ENCODE peak calls at places on chromosomes 12 and 14, in five cellular contexts. M is ovary, F is right cardiac atrium, Y is neural progenitor cell, C is Peyer's patch. N is an unnamed sample.
A peak's percentile ranks its signal among the peaks of the same experiment; 100 is the strongest.

GRCh38 chr12:46524778-46525177 is 152.2 kb upstream of the SLC38A2 start:
- DNase-seq in M (peak; percentile 93), F (peak; percentile 95), Y (no peak), C (peak; percentile 77), N (peak; percentile 3)

GRCh38 chr12:56236985-56237384 is 7.1 kb downstream of the SLC39A5 start:
- DNase-seq in M (no peak), F (no peak), Y (no peak), C (no peak), N (no peak)

GRCh38 chr14:100146548-100147091 is 12.8 kb downstream of the DEGS2 start:
- DNase-seq in M (no peak), F (no peak), Y (no peak), C (peak; percentile 79), N (peak; percentile 88)

GRCh38 chr14:77409131-77409533 is 14.2 kb downstream of the NOXRED1 start:
- DNase-seq in M (no peak), F (no peak), Y (peak; percentile 17), C (peak; percentile 56), N (peak; percentile 28)

GRCh38 chr14:70281938-70282337 is 77.5 kb downstream of the COX16 start:
- DNase-seq in M (no peak), F (no peak), Y (peak; percentile 30), C (no peak), N (no peak)

GRCh38 chr14:75566321-75566720 is 12.1 kb upstream of the FLVCR2 start:
- DNase-seq in M (no peak), F (no peak), Y (no peak), C (no peak), N (no peak)

GRCh38 chr12:7090222-7090998 is 1.8 kb downstream of the C1R start:
- DNase-seq in M (no peak), F (no peak), Y (peak; percentile 33), C (no peak), N (no peak)

GRCh38 chr12:101663298-101663697 is 34.1 kb upstream of the CHPT1 start:
- DNase-seq in M (no peak), F (no peak), Y (no peak), C (no peak), N (no peak)

GRCh38 chr12:19239616-19240234 is 110.2 kb downstream of the PLEKHA5 start:
- DNase-seq in M (no peak), F (no peak), Y (peak; percentile 29), C (no peak), N (no peak)

GRCh38 chr14:94342334-94342934 is 19.3 kb upstream of the SERPINA6 start:
- DNase-seq in M (no peak), F (peak; percentile 92), Y (no peak), C (peak; percentile 93), N (peak; percentile 98)

GRCh38 chr12:25248732-25249131 is 2.0 kb downstream of the KRAS start:
- DNase-seq in M (no peak), F (no peak), Y (no peak), C (no peak), N (no peak)

GRCh38 chr12:25245491-25245890 is 5.2 kb downstream of the KRAS start:
- DNase-seq in M (no peak), F (no peak), Y (no peak), C (no peak), N (no peak)

GRCh38 chr12:25241171-25242020 is 9.3 kb downstream of the KRAS start:
- DNase-seq in M (no peak), F (no peak), Y (peak; percentile 51), C (no peak), N (peak; percentile 46)

GRCh38 chr12:25248137-25248536 is 2.6 kb downstream of the KRAS start:
- DNase-seq in M (no peak), F (peak; percentile 18), Y (peak; percentile 13), C (no peak), N (no peak)

DNA sequence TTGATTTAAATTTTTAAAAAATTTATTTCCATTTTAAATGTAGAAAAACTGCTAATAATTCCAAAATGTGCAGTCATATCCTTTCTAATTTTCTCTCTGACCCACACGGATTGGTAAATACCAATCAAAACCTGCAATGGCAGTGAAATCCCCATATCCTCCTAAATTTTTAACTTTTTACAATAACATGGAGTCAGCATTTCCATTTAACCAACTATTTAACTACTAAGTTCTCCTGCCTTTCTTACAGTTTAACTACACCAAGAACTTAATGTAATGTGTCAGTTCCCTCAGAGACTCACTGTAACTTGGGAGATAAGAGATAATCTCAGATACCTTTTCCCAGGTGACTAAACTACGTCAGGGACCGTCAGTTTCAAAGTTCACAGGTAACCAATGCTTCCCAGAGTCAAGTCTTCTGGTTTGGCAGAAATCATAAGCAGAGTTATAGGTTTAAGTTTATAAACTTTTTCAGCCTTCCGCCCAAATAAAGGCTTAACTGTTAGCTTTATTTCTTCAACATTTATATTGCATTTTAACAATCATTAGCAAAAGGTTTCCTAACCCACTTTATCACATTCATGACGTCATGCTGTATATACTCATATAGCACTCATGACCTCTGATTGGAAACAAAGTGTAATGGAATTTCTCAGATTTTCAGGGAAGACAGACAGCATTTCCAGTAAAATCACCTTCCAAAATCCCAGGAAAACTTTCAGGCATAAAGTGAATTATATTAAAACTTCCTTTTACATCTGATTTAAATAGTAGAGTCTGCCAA is 7.6 kb downstream of the KRAS start:
- DNase-seq in M (no peak), F (no peak), Y (no peak), C (peak; percentile 64), N (peak; percentile 90)
- H3K4me1 ChIP-seq in M (no peaks in the 10 kb centered on the region), F (no peaks in the 10 kb centered on the region), Y (no peaks in the 10 kb centered on the region), C (no peaks in the 10 kb centered on the region), N (no peaks in the 10 kb centered on the region)

GRCh38 chr12:111998015-111998414 is 14.9 kb downstream of the TMEM116 start:
- DNase-seq in M (no peak), F (no peak), Y (no peak), C (no peak), N (no peak)

GRCh38 chr12:112004041-112004440 is 8.9 kb downstream of the TMEM116 start:
- DNase-seq in M (no peak), F (no peak), Y (no peak), C (no peak), N (no peak)

GRCh38 chr12:112001555-112001954 is 11.4 kb downstream of the TMEM116 start:
- DNase-seq in M (no peak), F (no peak), Y (no peak), C (no peak), N (no peak)

GRCh38 chr12:111997300-111997699 is 15.7 kb downstream of the TMEM116 start:
- DNase-seq in M (no peak), F (no peak), Y (no peak), C (no peak), N (no peak)

GRCh38 chr12:112000806-112001205 is 12.2 kb downstream of the TMEM116 start:
- DNase-seq in M (no peak), F (no peak), Y (no peak), C (no peak), N (no peak)
- H3K4me1 ChIP-seq in M (no peaks in the 10 kb centered on the region), F (peaks cover 3% of the 10 kb centered on the region), Y (no peaks in the 10 kb centered on the region), C (no peaks in the 10 kb centered on the region), N (no peaks in the 10 kb centered on the region)

GRCh38 chr12:124543052-124543590 is 24.3 kb downstream of the NCOR2 start:
- DNase-seq in M (peak; percentile 51), F (peak; percentile 67), Y (no peak), C (no peak), N (peak; percentile 29)
- H3K4me1 ChIP-seq in M (peaks cover 57% of the 10 kb centered on the region), F (peaks cover 31% of the 10 kb centered on the region), Y (peaks cover 44% of the 10 kb centered on the region), C (peaks cover 2% of the 10 kb centered on the region), N (peaks cover 7% of the 10 kb centered on the region)

DNA sequence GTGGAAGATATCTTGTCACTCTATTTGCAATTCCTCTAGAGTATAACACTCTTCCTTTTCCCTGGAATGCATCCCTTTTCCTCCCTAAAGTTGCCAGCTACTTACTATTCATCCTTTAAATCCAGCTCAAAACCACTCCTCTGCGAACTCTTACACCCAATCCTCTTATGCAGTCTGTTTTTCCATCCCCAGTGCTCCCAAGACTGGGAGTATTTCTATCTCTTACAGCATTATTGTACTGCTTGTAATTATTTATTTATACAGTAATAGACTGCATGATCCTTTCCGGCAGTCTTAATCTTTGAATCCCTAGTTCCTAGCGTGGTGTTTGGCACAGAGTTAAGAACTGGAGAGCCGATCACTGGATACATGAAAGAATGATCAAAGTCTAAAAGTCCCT is 2.9 kb upstream of the SRGAP1 start:
- DNase-seq in M (no peak), F (no peak), Y (no peak), C (no peak), N (peak; percentile 26)
- H3K4me1 ChIP-seq in M (peaks cover 5% of the 10 kb centered on the region), F (peaks cover 3% of the 10 kb centered on the region), Y (peaks cover 8% of the 10 kb centered on the region), C (peaks cover 3% of the 10 kb centered on the region), N (no peaks in the 10 kb centered on the region)

DNA sequence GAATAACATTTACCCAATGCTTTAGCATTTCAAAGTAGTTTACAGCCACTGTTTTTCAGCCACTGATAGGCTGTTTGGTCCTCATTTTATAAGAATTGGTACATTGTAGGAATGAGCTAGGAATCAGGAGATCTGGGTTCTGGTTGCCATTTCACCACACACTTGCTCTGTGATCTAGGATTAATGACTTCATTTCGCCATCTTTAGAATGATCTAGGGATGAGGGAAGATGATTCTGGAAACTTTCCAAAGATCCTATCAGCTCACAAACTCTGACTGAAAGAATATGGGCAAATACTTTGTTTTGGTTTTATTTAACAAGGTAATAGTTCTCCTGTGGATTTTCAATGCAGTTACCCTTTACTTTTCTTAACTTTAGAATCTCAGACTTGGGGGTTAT is 155.0 kb downstream of the GCH1 start:
- DNase-seq in M (no peak), F (no peak), Y (no peak), C (no peak), N (no peak)
- H3K4me1 ChIP-seq in M (peaks cover 5% of the 10 kb centered on the region), F (peaks cover 6% of the 10 kb centered on the region), Y (no peaks in the 10 kb centered on the region), C (no peaks in the 10 kb centered on the region), N (no peaks in the 10 kb centered on the region)

GRCh38 chr12:109462868-109463692 is 14.0 kb downstream of the KCTD10 start:
- DNase-seq in M (peak; percentile 78), F (peak; percentile 94), Y (peak; percentile 26), C (peak; percentile 82), N (peak; percentile 13)
- H3K4me1 ChIP-seq in M (peaks cover 40% of the 10 kb centered on the region), F (peaks cover 64% of the 10 kb centered on the region), Y (peaks cover 32% of the 10 kb centered on the region), C (no peaks in the 10 kb centered on the region), N (peaks cover 13% of the 10 kb centered on the region)

N was measured in small intestine.